ENCODE peak calls at places on chromosomes 5 and 9, in six cellular contexts. A is GM12865, J is osteoblast, E is hepatic stellate cell, B is AG08396, N is HTR-8/SVneo. F is an unnamed sample.

GRCh38 chr5:124263680-124264491 is 482.6 kb downstream of the ZNF608 start:
- DNase-seq in A (no peak), J (no peak), E (no peak), B (no peak), N (no peak), F (peak; percentile 82)

GRCh38 chr9:129166962-129167557 is 11.0 kb downstream of the IER5L start:
- DNase-seq in A (no peak), J (peak; percentile 97), E (peak; percentile 96), B (peak; percentile 91), N (peak; percentile 77), F (no peak)

GRCh38 chr9:99819484-99820329 is 2.0 kb upstream of the NR4A3 start:
- DNase-seq in A (peak; percentile 95), J (peak; percentile 98), E (peak; percentile 91), B (peak; percentile 93), N (peak; percentile 76), F (peak; percentile 96)

GRCh38 chr5:109387408-109387974 is 22.3 kb downstream of the PJA2 start:
- DNase-seq in A (no peak), J (no peak), E (no peak), B (no peak), N (no peak), F (no peak)

GRCh38 chr9:98191615-98192502 is 578 bp downstream of the CORO2A start:
- DNase-seq in A (no peak), J (peak; percentile 78), E (no peak), B (no peak), N (peak; percentile 22), F (no peak)

GRCh38 chr5:172602712-172603289 is 38.3 kb upstream of the NEURL1B start:
- DNase-seq in A (no peak), J (no peak), E (no peak), B (peak; percentile 32), N (no peak), F (no peak)

GRCh38 chr5:154194348-154195329 is 4.1 kb downstream of the GALNT10 start:
- DNase-seq in A (no peak), J (no peak), E (no peak), B (peak; percentile 57), N (peak; percentile 37), F (peak; percentile 67)

GRCh38 chr5:72122619-72123018 is 15.3 kb downstream of the MAP1B start:
- DNase-seq in A (no peak), J (no peak), E (no peak), B (no peak), N (no peak), F (no peak)

GRCh38 chr5:159560073-159560472 is 229.8 kb upstream of the IL12B start:
- DNase-seq in A (no peak), J (no peak), E (no peak), B (no peak), N (no peak), F (no peak)